ENCODE peak calls at places on chromosome 4, in four cellular contexts. D is CD8-positive, alpha-beta T cell; V is fibroblast of lung; O is adrenal gland. X is an unnamed sample.

GRCh38 chr4:180960758-180961401 is 1282.3 kb upstream of the TENM3 start:
- DNase-seq in V (peak; percentile 3), D (no peak), O (no peak), X (no peak)

GRCh38 chr4:147773261-147774184 is 41.6 kb downstream of the ARHGAP10 start:
- DNase-seq in D (no peak), V (peak; percentile 74), O (no peak), X (peak; percentile 60)

GRCh38 chr4:141807073-141807472 is 170.7 kb downstream of the IL15 start:
- DNase-seq in D (no peak), V (peak; percentile 87), O (no peak), X (peak; percentile 39)

GRCh38 chr4:144371479-144371878 is 231.0 kb upstream of the GYPA start:
- DNase-seq in O (no peak), V (peak; percentile 49), D (no peak), X (no peak)

GRCh38 chr4:16597829-16598228 is 300.6 kb downstream of the LDB2 start:
- DNase-seq in D (no peak), O (no peak), V (peak; percentile 73), X (no peak)

GRCh38 chr4:28469387-28469786 is 1608.7 kb downstream of the STIM2 start:
- DNase-seq in O (no peak), D (no peak), V (no peak), X (no peak)

GRCh38 chr4:181235361-181235760 is 1007.8 kb upstream of the TENM3 start:
- DNase-seq in O (no peak), D (no peak), V (no peak), X (no peak)

GRCh38 chr4:5409237-5409636 is 299.1 kb downstream of the EVC2 start:
- DNase-seq in D (no peak), O (no peak), V (peak; percentile 11), X (peak; percentile 41)

GRCh38 chr4:118124977-118125376 is 90.7 kb downstream of the NDST3 start:
- DNase-seq in V (peak; percentile 2), O (no peak), D (no peak), X (peak; percentile 12)

GRCh38 chr4:168623011-168623410 is 126.2 kb downstream of the PALLD start:
- DNase-seq in D (no peak), O (no peak), V (no peak), X (no peak)
- H3K4me3 ChIP-seq in D (no peak overlapping the region), O (no peak overlapping the region), V (no peak overlapping the region), X (no peak overlapping the region)

DNA sequence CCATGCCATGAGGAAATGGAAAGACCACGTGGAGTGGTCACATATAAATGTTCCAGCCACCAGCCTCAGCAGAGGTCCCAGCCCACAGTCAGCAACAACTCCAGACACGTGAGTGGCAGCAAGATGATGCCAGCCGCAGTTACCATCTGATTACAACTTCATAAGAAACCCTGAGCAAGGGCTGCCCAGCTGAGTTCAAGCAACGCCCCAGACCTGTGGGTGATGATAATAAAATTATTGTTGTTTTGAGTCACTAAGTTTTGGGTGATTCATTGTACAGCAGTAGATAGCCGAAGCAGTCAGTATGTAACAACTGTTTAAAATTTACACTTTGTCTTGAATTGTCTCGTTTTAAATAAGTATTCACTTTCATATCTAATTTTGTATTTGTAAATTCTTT is 5.8 kb upstream of the CCNG2 start:
- DNase-seq in O (no peak), D (no peak), V (no peak), X (peak; percentile 60)
- H3K4me1 ChIP-seq in O (peaks cover 2% of the 10 kb centered on the region), D (peaks cover 19% of the 10 kb centered on the region), V (no peaks in the 10 kb centered on the region), X (peaks cover 18% of the 10 kb centered on the region)

GRCh38 chr4:54723220-54723619 is 65.5 kb downstream of the KIT start:
- DNase-seq in D (no peak), V (no peak), O (no peak), X (no peak)

GRCh38 chr4:54719378-54719777 is 61.6 kb downstream of the KIT start:
- DNase-seq in V (peak; percentile 11), D (no peak), O (no peak), X (no peak)

GRCh38 chr4:54714631-54715030 is 56.9 kb downstream of the KIT start:
- DNase-seq in V (no peak), D (no peak), O (no peak), X (no peak)

GRCh38 chr4:54716478-54717065 is 58.8 kb downstream of the KIT start:
- DNase-seq in V (no peak), D (no peak), O (no peak), X (no peak)

GRCh38 chr4:54717694-54718093 is 59.9 kb downstream of the KIT start:
- DNase-seq in O (no peak), D (no peak), V (no peak), X (no peak)
- H3K27ac ChIP-seq in O (no peak overlapping the region), D (no peak overlapping the region), V (no peak overlapping the region), X (no peak overlapping the region)

GRCh38 chr4:30718889-30719252 is 1.3 kb upstream of the PCDH7 start:
- DNase-seq in O (no peak), D (no peak), V (peak; percentile 58), X (peak; percentile 35)
- H3K4me3 ChIP-seq in O (no peak overlapping the region), D (no peak overlapping the region), V (peak overlapping the region; percentile 86), X (peak overlapping the region; percentile 79)

GRCh38 chr4:38412137-38412536 is 251.9 kb upstream of the KLF3 start:
- DNase-seq in D (no peak), V (peak; percentile 1), O (peak; percentile 25), X (no peak)
- H3K4me1 ChIP-seq in D (peaks cover 4% of the 10 kb centered on the region), V (no peaks in the 10 kb centered on the region), O (no peaks in the 10 kb centered on the region), X (no peaks in the 10 kb centered on the region)

GRCh38 chr4:186946140-186946539 is 222.5 kb upstream of the FAT1 start:
- DNase-seq in O (no peak), V (no peak), D (no peak), X (no peak)
- H3K27ac ChIP-seq in O (no peak overlapping the region), V (no peak overlapping the region), D (no peak overlapping the region), X (no peak overlapping the region)

DNA sequence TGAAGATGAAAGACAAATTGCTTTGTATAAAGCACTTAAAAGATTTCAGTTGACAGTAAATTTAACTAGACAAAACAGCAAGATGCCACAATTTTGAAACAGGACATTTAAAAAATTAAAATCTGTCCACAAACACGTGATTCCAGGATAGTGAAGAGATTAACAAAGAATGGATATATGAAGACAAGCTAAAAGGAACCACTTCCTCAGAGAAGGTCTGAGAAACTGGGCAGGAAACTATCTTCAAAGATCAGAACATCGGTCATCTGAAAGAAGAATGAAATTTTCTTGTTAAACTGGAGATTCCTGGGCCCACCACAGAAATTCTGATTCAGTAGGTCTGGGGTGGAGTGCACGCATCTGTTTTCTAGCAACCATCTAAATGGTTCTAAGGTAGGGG is 1.4 kb downstream of the RWDD4 start:
- DNase-seq in D (no peak), V (peak; percentile 36), O (no peak), X (peak; percentile 1)
- H3K4me3 ChIP-seq in D (no peak overlapping the region), V (peak overlapping the region; percentile 74), O (peak overlapping the region; percentile 92), X (peak overlapping the region; percentile 81)

DNA sequence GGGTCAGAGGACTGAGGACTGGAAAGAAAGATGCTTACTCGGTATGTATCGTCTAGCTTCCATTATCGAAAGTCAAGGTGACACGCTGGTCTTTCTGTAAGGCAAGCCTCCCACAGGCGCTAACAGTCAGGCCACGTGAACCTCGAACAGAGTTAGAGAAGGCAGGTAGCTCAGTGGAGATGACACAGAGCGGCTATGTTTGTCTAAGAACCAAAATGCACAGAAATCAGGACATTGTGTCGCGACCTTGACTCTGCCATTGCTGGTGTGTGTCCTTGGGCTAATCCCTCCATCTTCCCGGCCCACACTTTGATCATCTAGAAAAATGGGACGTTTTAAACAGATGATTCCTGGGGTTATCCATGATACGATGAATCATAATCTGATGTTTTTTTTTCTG is 40.3 kb downstream of the IRF2 start:
- DNase-seq in D (no peak), O (peak; percentile 51), V (no peak), X (no peak)
- H3K4me1 ChIP-seq in D (peaks cover 39% of the 10 kb centered on the region), O (peaks cover 7% of the 10 kb centered on the region), V (no peaks in the 10 kb centered on the region), X (no peaks in the 10 kb centered on the region)

DNA sequence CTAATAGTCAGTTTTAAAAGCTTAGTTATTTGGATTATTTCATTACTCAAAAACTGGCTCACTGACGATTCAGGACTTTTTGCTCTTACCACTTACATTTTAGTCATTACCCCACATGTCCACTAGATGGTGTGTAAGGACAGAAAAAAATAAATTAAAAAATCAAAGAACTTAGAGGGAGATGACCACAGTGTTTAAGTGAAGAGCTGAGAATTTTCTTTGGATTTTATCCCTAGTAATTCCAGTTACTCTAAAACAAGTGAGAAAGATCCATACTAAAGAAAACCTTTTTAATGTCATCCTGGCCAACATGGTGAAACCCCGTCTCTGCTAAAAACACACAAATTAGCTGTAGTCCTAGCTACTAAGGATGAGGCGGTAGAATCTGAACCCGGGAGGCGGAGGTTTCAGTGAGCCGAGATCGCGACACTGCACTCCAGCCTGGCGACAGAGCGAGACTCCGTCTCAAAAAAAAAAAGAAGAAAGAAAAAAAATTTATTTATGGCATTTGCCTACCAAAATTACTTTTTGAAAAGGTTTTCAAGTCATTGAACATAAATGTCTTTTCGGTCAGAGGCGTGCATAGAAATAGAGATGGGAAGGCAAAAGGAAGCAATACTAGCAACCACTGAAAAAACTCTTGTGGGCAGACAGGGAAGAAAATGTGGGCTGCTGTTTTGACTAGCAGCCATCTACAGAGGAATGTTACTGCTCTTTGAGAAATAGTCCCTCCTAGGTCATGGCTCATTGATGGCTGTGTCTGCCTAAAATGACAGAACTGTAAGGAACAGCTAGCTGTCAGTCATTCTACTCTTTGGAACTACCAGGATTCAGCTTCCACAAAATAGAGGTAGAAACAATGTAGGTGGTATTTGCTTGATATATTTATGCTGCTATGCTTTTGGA is 26.6 kb upstream of the TMPRSS11B start:
- DNase-seq in O (no peak), D (no peak), V (peak; percentile 64), X (peak; percentile 51)
- H3K27ac ChIP-seq in O (no peak overlapping the region), D (no peak overlapping the region), V (no peak overlapping the region), X (no peak overlapping the region)

DNA sequence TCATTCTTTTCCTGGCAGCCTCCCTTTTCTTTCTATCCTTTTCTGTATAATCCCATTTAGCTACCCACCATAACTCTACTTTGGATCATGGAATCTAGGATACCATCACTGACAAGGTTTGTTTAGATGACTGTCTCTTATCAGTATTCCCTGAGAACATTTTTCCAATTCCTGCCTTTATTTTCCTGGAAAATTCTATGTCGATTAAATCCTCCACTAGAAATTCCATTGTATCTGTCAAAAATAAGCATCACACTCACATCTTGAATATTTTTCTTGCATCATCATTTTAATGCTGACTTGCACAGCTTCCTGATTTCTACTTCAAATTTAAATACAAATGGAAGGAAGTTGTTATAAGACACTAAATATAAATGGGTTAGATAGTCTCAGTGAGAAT is 20.2 kb downstream of the TRIM2 start:
- DNase-seq in V (no peak), D (no peak), O (no peak), X (no peak)
- H3K4me3 ChIP-seq in V (peak overlapping the region; percentile 88), D (no peak overlapping the region), O (no peak overlapping the region), X (no peak overlapping the region)

X was measured in mammary epithelial cell.